ENCODE peak calls at places on chromosomes 3 and 15, in nine cellular contexts. S is heart left ventricle, E is astrocyte of the spinal cord, A is RWPE2, U is testis, Y is heart right ventricle, F is transverse colon, J is small intestine, P is body of pancreas. I is an unnamed sample.

GRCh38 chr3:128734523-128735189 is 8.7 kb downstream of the RAB7A start:
- DNase-seq in S (no peak), E (no peak), A (no peak), U (no peak), Y (no peak), F (no peak), J (no peak), P (no peak), I (no peak)

GRCh38 chr3:113242091-113242581 is 30.8 kb downstream of the BOC start:
- DNase-seq in S (no peak), E (peak; percentile 78), A (no peak), U (no peak), Y (no peak), F (no peak), J (no peak), P (no peak), I (peak; percentile 85)

GRCh38 chr15:48634096-48634495 is 11.4 kb downstream of the FBN1 start:
- DNase-seq in S (no peak), E (no peak), A (no peak), U (no peak), Y (no peak), F (no peak), J (no peak), P (no peak), I (no peak)

GRCh38 chr3:48273594-48274211 is 32.8 kb downstream of the ZNF589 start:
- DNase-seq in S (no peak), E (peak; percentile 54), A (no peak), U (peak; percentile 74), Y (no peak), F (peak; percentile 55), J (peak; percentile 70), P (peak; percentile 75), I (peak; percentile 47)

GRCh38 chr3:33440328-33440577 is at the start of gene UBP1:
- DNase-seq in S (peak; percentile 100), E (peak; percentile 100), A (no peak), U (no peak), Y (peak; percentile 100), F (peak; percentile 100), J (no peak), P (no peak), I (no peak)

GRCh38 chr3:71718069-71718468 is 7.1 kb downstream of the EIF4E3 start:
- DNase-seq in S (no peak), E (no peak), A (no peak), U (no peak), Y (no peak), F (no peak), J (peak; percentile 17), P (no peak), I (no peak)

GRCh38 chr3:72449551-72449950 is 398.7 kb downstream of the SHQ1 start:
- DNase-seq in S (no peak), E (no peak), A (no peak), U (no peak), Y (no peak), F (no peak), J (no peak), P (no peak), I (no peak)

GRCh38 chr3:175121225-175121624 is 262.1 kb downstream of the NAALADL2 start:
- DNase-seq in S (no peak), E (no peak), A (no peak), U (peak; percentile 19), Y (no peak), F (peak; percentile 14), J (peak; percentile 55), P (peak; percentile 10), I (no peak)

GRCh38 chr15:36614016-36614415 is 34.6 kb downstream of the CDIN1 start:
- DNase-seq in S (no peak), E (no peak), A (no peak), U (no peak), Y (no peak), F (no peak), J (no peak), P (no peak), I (no peak)

GRCh38 chr15:80480909-80481308 is 76.7 kb downstream of the ARNT2 start:
- DNase-seq in S (peak; percentile 65), E (peak; percentile 93), A (no peak), U (peak; percentile 65), Y (peak; percentile 38), F (peak; percentile 22), J (no peak), P (peak; percentile 50), I (no peak)

GRCh38 chr3:156711113-156711512 is 36.7 kb downstream of the TIPARP start:
- DNase-seq in S (no peak), E (no peak), A (no peak), U (no peak), Y (no peak), F (no peak), J (no peak), P (no peak), I (no peak)

GRCh38 chr3:14253022-14253761 is 74.6 kb downstream of the LSM3 start:
- DNase-seq in S (no peak), E (no peak), A (no peak), U (no peak), Y (no peak), F (peak; percentile 37), J (peak; percentile 60), P (peak; percentile 19), I (no peak)

GRCh38 chr3:170410428-170411029 is 8.1 kb upstream of the CLDN11 start:
- DNase-seq in S (no peak), E (peak; percentile 42), A (no peak), U (peak; percentile 45), Y (no peak), F (no peak), J (peak; percentile 54), P (peak; percentile 22), I (peak; percentile 38)

GRCh38 chr3:48656061-48656840 is 6.4 kb downstream of the CELSR3 start:
- DNase-seq in S (peak; percentile 92), E (peak; percentile 52), A (no peak), U (peak; percentile 88), Y (peak; percentile 85), F (peak; percentile 79), J (peak; percentile 77), P (peak; percentile 90), I (peak; percentile 79)

GRCh38 chr3:192155194-192155593 is 572.1 kb downstream of the FGF12 start:
- DNase-seq in S (no peak), E (no peak), A (no peak), U (no peak), Y (no peak), F (no peak), J (no peak), P (no peak), I (no peak)
- H3K4me3 ChIP-seq in S (peak overlapping the region; percentile 43), E (peak overlapping the region; percentile 13), A (peak overlapping the region; percentile 17), U (no peak overlapping the region), Y (no peak overlapping the region), F (no peak overlapping the region), J (no peak overlapping the region), P (no peak overlapping the region), I (peak overlapping the region; percentile 31)

GRCh38 chr3:29441422-29441821 is 160.6 kb downstream of the RBMS3 start:
- DNase-seq in S (no peak), E (no peak), A (no peak), U (no peak), Y (no peak), F (no peak), J (no peak), P (no peak), I (peak; percentile 39)

GRCh38 chr3:29436612-29437313 is 155.9 kb downstream of the RBMS3 start:
- DNase-seq in S (no peak), E (no peak), A (no peak), U (no peak), Y (no peak), F (no peak), J (no peak), P (no peak), I (peak; percentile 24)

GRCh38 chr3:29438580-29438979 is 157.7 kb downstream of the RBMS3 start:
- DNase-seq in S (no peak), E (no peak), A (no peak), U (no peak), Y (no peak), F (no peak), J (no peak), P (no peak), I (no peak)

GRCh38 chr3:29441020-29441324 is 160.1 kb downstream of the RBMS3 start:
- DNase-seq in S (no peak), E (no peak), A (no peak), U (no peak), Y (no peak), F (no peak), J (no peak), P (no peak), I (peak; percentile 84)

GRCh38 chr3:29440321-29441019 is 159.6 kb downstream of the RBMS3 start:
- DNase-seq in S (no peak), E (peak; percentile 29), A (no peak), U (no peak), Y (no peak), F (no peak), J (peak; percentile 3), P (no peak), I (peak; percentile 87)
- H3K4me3 ChIP-seq in S (peak overlapping the region; percentile 42), E (peak overlapping the region; percentile 17), A (no peak overlapping the region), U (no peak overlapping the region), Y (peak overlapping the region; percentile 12), F (no peak overlapping the region), J (no peak overlapping the region), P (no peak overlapping the region), I (peak overlapping the region; percentile 39)

DNA sequence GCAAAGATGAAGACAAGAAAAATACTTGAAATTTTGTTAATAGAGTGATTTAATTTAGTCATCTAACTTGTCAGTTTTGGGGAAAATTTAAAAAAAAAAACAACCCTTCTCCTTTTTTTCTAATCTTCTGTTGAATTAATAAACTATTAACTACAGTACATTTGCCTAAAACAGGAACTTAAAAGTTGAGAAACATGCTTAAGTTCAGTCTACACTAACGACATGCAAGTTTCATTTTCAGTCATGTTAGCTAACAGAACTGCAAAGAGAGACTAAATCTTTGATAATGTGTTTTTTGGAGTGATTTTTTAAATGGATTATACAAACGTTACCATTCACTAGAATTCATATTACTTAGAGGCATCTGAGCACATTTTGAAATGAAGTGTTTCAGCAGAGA is 71.9 kb upstream of the MBNL1 start:
- DNase-seq in S (no peak), E (no peak), A (no peak), U (no peak), Y (no peak), F (no peak), J (no peak), P (no peak), I (no peak)
- H3K4me3 ChIP-seq in S (peak overlapping the region; percentile 29), E (no peak overlapping the region), A (no peak overlapping the region), U (no peak overlapping the region), Y (peak overlapping the region; percentile 20), F (no peak overlapping the region), J (no peak overlapping the region), P (no peak overlapping the region), I (no peak overlapping the region)

GRCh38 chr3:172771672-172772071 is 21.1 kb downstream of the ECT2 start:
- DNase-seq in S (no peak), E (no peak), A (no peak), U (no peak), Y (no peak), F (no peak), J (no peak), P (no peak), I (no peak)
- H3K4me3 ChIP-seq in S (no peak overlapping the region), E (no peak overlapping the region), A (no peak overlapping the region), U (no peak overlapping the region), Y (no peak overlapping the region), F (no peak overlapping the region), J (no peak overlapping the region), P (no peak overlapping the region), I (no peak overlapping the region)

GRCh38 chr3:94259291-94259690 is 196.4 kb downstream of the NSUN3 start:
- DNase-seq in S (no peak), E (no peak), A (no peak), U (no peak), Y (no peak), F (no peak), J (no peak), P (no peak), I (no peak)

GRCh38 chr3:94256888-94257813 is 194.3 kb downstream of the NSUN3 start:
- DNase-seq in S (no peak), E (no peak), A (no peak), U (no peak), Y (no peak), F (no peak), J (no peak), P (no peak), I (no peak)

GRCh38 chr3:94258851-94259250 is 196.0 kb downstream of the NSUN3 start:
- DNase-seq in S (no peak), E (no peak), A (no peak), U (no peak), Y (no peak), F (no peak), J (no peak), P (no peak), I (no peak)
- H3K4me3 ChIP-seq in S (no peak overlapping the region), E (no peak overlapping the region), A (no peak overlapping the region), U (no peak overlapping the region), Y (no peak overlapping the region), F (no peak overlapping the region), J (no peak overlapping the region), P (no peak overlapping the region), I (no peak overlapping the region)

I was measured in A673.